ENCODE peak calls at places on chromosomes 3 and 15, in seven cellular contexts. S is adrenal gland, D is lower lobe of right lung, G is HL-60, N is transverse colon, Z is spleen, U is fibroblast of the aortic adventitia. L is an unnamed sample.

GRCh38 chr15:73957276-73957675 is 31.0 kb downstream of the LOXL1 start:
- DNase-seq in S (no peak), D (no peak), G (no peak), N (no peak), Z (peak; percentile 74), U (no peak), L (no peak)

GRCh38 chr15:85289677-85290365 is 90.6 kb upstream of the AKAP13 start:
- DNase-seq in S (peak; percentile 77), D (peak; percentile 54), G (no peak), N (peak; percentile 40), Z (no peak), U (peak; percentile 62), L (peak; percentile 71)

GRCh38 chr3:188432826-188433525 is 279.0 kb downstream of the LPP start:
- DNase-seq in S (peak; percentile 47), D (no peak), G (peak; percentile 75), N (no peak), Z (no peak), U (peak; percentile 84), L (peak; percentile 84)

GRCh38 chr3:65830948-65831732 is 207.6 kb downstream of the MAGI1 start:
- DNase-seq in S (no peak), D (no peak), G (no peak), N (no peak), Z (no peak), U (no peak), L (no peak)

GRCh38 chr15:70016511-70016994 is 81.2 kb downstream of the TLE3 start:
- DNase-seq in S (no peak), D (peak; percentile 2), G (no peak), N (peak; percentile 38), Z (peak; percentile 76), U (no peak), L (no peak)

GRCh38 chr15:47991376-47991775 is 129.4 kb upstream of the SLC24A5 start:
- DNase-seq in S (no peak), D (no peak), G (no peak), N (no peak), Z (no peak), U (peak; percentile 33), L (peak; percentile 8)

GRCh38 chr3:141448606-141449216 is 38.1 kb upstream of the RASA2 start:
- DNase-seq in S (no peak), D (no peak), G (no peak), N (no peak), Z (no peak), U (peak; percentile 62), L (no peak)

GRCh38 chr3:142987707-142988106 is 13.7 kb upstream of the U2SURP start:
- DNase-seq in S (no peak), D (no peak), G (no peak), N (no peak), Z (no peak), U (peak; percentile 42), L (peak; percentile 68)

GRCh38 chr3:197027151-197027895 is 2.3 kb downstream of the MELTF start:
- DNase-seq in S (peak; percentile 20), D (no peak), G (no peak), N (no peak), Z (no peak), U (no peak), L (no peak)

GRCh38 chr15:61226313-61227250 is 2.5 kb downstream of the RORA start:
- DNase-seq in S (no peak), D (no peak), G (no peak), N (no peak), Z (no peak), U (peak; percentile 38), L (no peak)

GRCh38 chr15:40002295-40002694 is 36.7 kb downstream of the SRP14 start:
- DNase-seq in S (no peak), D (no peak), G (no peak), N (peak; percentile 24), Z (no peak), U (peak; percentile 4), L (peak; percentile 32)

GRCh38 chr15:97745481-97746071 is 214.9 kb upstream of the ARRDC4 start:
- DNase-seq in S (peak; percentile 40), D (no peak), G (peak; percentile 36), N (peak; percentile 48), Z (no peak), U (peak; percentile 5), L (peak; percentile 34)
- TF ChIP-seq CTCF in S (peak; percentile 20), D (peak; percentile 37), G (peak; percentile 64), N (peak; percentile 77), Z (no peak), U (peak; percentile 49), L (peak; percentile 66)

DNA sequence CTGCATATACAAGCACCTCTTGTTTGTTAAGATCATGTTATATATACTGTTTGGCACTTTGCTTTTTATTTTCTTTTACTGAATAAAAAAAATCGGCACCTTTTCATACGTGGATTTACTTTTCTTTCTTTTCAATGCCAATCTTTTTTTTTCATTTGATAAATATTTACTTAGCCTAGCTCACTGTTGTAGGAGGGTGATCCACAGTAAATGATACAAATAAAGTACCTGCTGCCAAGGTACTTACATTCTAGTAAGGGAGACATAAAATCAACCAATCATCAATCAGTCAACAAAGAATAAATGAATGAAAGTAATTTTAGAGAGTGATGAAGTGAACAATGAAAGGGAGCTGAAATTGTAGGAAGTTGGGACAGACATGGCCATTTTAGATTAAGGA is 18.3 kb downstream of the GNB5 start:
- DNase-seq in S (no peak), D (no peak), G (no peak), N (no peak), Z (no peak), U (no peak), L (no peak)
- H3K4me3 ChIP-seq in S (no peak overlapping the region), D (no peak overlapping the region), G (no peak overlapping the region), N (no peak overlapping the region), Z (no peak overlapping the region), U (no peak overlapping the region), L (no peak overlapping the region)

DNA sequence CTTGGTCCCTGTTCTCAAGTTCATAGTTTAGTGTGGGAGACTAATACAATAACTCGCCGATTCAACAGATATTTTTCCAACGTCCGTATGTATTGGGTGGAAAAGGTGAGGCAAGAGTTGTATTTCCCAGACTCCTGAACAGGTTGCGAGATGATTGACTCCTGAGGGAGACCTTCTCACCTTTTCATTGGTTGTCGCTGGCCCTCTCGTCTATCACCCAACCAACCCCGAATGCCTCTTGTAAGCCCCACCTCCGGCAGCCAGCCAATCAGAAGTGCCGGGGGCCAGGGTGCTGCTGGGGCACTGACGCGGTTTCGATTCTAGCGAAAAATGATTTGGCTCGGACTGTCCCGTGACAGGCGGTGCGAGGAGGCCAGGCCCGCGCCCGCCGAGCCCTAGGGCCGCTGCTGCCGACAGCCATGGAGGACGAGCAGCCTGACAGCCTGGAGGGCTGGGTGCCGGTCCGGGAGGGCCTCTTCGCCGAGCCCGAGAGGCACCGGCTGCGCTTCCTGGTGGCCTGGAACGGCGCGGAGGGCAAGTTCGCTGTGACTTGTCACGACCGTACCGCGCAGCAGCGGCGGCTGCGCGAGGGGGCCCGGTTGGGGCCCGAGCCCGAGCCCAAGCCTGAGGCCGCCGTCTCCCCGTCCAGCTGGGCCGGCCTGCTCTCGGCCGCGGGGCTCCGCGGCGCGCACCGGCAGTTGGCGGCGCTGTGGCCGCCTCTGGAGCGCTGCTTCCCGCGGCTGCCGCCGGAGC is at the start of gene WHAMM:
- DNase-seq in S (peak; percentile 99), D (peak; percentile 97), G (peak; percentile 97), N (peak; percentile 99), Z (peak; percentile 98), U (peak; percentile 98), L (peak; percentile 99)
- TF ChIP-seq CTCF in S (no peak), D (no peak), G (no peak), N (peak; percentile 3), Z (no peak), U (no peak), L (no peak)

GRCh38 chr3:72275296-72275820 is 490.4 kb upstream of the PROK2 start:
- DNase-seq in S (no peak), D (no peak), G (no peak), N (no peak), Z (no peak), U (no peak), L (peak; percentile 39)

GRCh38 chr3:72272356-72272755 is 487.4 kb upstream of the PROK2 start:
- DNase-seq in S (no peak), D (no peak), G (no peak), N (no peak), Z (no peak), U (no peak), L (no peak)

GRCh38 chr3:72271923-72272322 is 487.0 kb upstream of the PROK2 start:
- DNase-seq in S (no peak), D (no peak), G (no peak), N (no peak), Z (no peak), U (no peak), L (no peak)

GRCh38 chr3:72274511-72275295 is 489.8 kb upstream of the PROK2 start:
- DNase-seq in S (peak; percentile 43), D (peak; percentile 55), G (peak; percentile 21), N (peak; percentile 74), Z (no peak), U (peak; percentile 85), L (peak; percentile 86)

DNA sequence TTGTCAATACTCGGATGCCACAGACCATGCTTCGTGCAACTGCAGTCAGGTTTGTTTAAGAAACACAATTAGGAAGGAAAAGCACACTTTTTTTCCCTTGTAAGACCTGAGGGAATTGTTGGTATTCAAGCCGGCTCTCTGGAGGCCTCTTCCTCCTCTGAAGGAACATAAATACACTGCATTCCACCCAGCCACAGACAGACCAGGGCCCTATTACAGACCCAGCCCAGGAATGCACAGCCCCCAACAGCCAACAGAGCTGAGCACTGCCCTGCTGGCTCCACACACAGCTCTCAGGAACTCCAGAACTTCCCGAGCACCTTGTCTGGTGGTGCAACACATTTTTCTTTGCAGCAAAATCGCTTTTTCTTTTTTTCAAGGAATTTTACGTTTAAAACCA is 488.7 kb upstream of the PROK2 start:
- DNase-seq in S (no peak), D (no peak), G (no peak), N (no peak), Z (no peak), U (peak; percentile 68), L (peak; percentile 78)
- H3K4me3 ChIP-seq in S (no peak overlapping the region), D (no peak overlapping the region), G (no peak overlapping the region), N (no peak overlapping the region), Z (no peak overlapping the region), U (no peak overlapping the region), L (no peak overlapping the region)

L was measured in cardiac fibroblast.